ENCODE peak calls at places on chromosome 1, in ten cellular contexts. C, M, Z, S, Y, X, F, L, A and H are unnamed samples.

GRCh38 chr1:51978099-51978498 is 12.4 kb downstream of the RAB3B start:
- DNase-seq in C (no peak), M (no peak), Z (no peak), S (no peak), Y (no peak), X (no peak), F (no peak), L (no peak), A (no peak), H (no peak)

GRCh38 chr1:180623579-180624347 is 8.1 kb upstream of the XPR1 start:
- DNase-seq in C (no peak), M (no peak), Z (peak; percentile 22), S (no peak), Y (no peak), X (no peak), F (peak; percentile 38), L (peak; percentile 41), A (peak; percentile 14), H (no peak)

GRCh38 chr1:158028956-158029355 is 35.5 kb downstream of the KIRREL1 start:
- DNase-seq in C (no peak), M (no peak), Z (peak; percentile 93), S (no peak), Y (no peak), X (no peak), F (peak; percentile 73), L (no peak), A (no peak), H (no peak)

GRCh38 chr1:155069551-155070391 is 6.2 kb downstream of the EFNA4 start:
- DNase-seq in C (no peak), M (no peak), Z (no peak), S (peak; percentile 38), Y (no peak), X (no peak), F (no peak), L (no peak), A (no peak), H (no peak)

GRCh38 chr1:147534386-147534785 is 6.9 kb upstream of the BCL9 start:
- DNase-seq in C (no peak), M (no peak), Z (peak; percentile 76), S (no peak), Y (no peak), X (no peak), F (peak; percentile 46), L (peak; percentile 60), A (peak; percentile 21), H (no peak)

GRCh38 chr1:31007462-31007991 is 58.0 kb downstream of the PUM1 start:
- DNase-seq in C (peak; percentile 67), M (peak; percentile 69), Z (peak; percentile 91), S (no peak), Y (no peak), X (no peak), F (peak; percentile 80), L (peak; percentile 77), A (peak; percentile 78), H (no peak)

GRCh38 chr1:61139324-61140055 is 57.1 kb downstream of the NFIA start:
- DNase-seq in C (no peak), M (no peak), Z (peak; percentile 29), S (no peak), Y (no peak), X (no peak), F (no peak), L (peak; percentile 74), A (peak; percentile 39), H (no peak)

GRCh38 chr1:209015092-209015491 is 568.4 kb upstream of the CAMK1G start:
- DNase-seq in C (no peak), M (no peak), Z (no peak), S (no peak), Y (no peak), X (no peak), F (no peak), L (no peak), A (no peak), H (no peak)

GRCh38 chr1:84298688-84299535 is 2.6 kb upstream of the SAMD13 start:
- DNase-seq in C (no peak), M (no peak), Z (peak; percentile 58), S (peak; percentile 77), Y (peak; percentile 40), X (peak; percentile 60), F (peak; percentile 39), L (no peak), A (no peak), H (peak; percentile 47)

GRCh38 chr1:183685112-183685713 is 32.1 kb upstream of the APOBEC4 start:
- DNase-seq in C (no peak), M (peak; percentile 35), Z (peak; percentile 44), S (peak; percentile 56), Y (peak; percentile 20), X (no peak), F (peak; percentile 62), L (peak; percentile 64), A (peak; percentile 40), H (no peak)

GRCh38 chr1:167043752-167044488 is 46.3 kb downstream of the GPA33 start:
- DNase-seq in C (no peak), M (no peak), Z (peak; percentile 83), S (peak; percentile 67), Y (peak; percentile 63), X (no peak), F (peak; percentile 88), L (peak; percentile 17), A (peak; percentile 84), H (peak; percentile 33)

GRCh38 chr1:95246511-95246910 is 12.5 kb downstream of the RWDD3 start:
- DNase-seq in C (no peak), M (no peak), Z (no peak), S (no peak), Y (no peak), X (no peak), F (no peak), L (no peak), A (no peak), H (no peak)

GRCh38 chr1:233082778-233083550 is 132.6 kb downstream of the NTPCR start:
- DNase-seq in C (no peak), M (no peak), Z (no peak), S (no peak), Y (no peak), X (no peak), F (no peak), L (no peak), A (no peak), H (no peak)

GRCh38 chr1:190908691-190909090 is 431.0 kb upstream of the BRINP3 start:
- DNase-seq in C (no peak), M (no peak), Z (peak; percentile 4), S (no peak), Y (no peak), X (no peak), F (no peak), L (peak; percentile 1), A (no peak), H (no peak)

GRCh38 chr1:2999571-2999970 is 21.7 kb upstream of the ACTRT2 start:
- DNase-seq in C (no peak), M (no peak), Z (no peak), S (no peak), Y (no peak), X (no peak), F (no peak), L (no peak), A (no peak), H (no peak)

GRCh38 chr1:12067900-12068821 is 5.1 kb downstream of the TNFRSF8 start:
- DNase-seq in C (no peak), M (peak; percentile 43), Z (peak; percentile 55), S (no peak), Y (peak; percentile 40), X (no peak), F (no peak), L (peak; percentile 73), A (no peak), H (no peak)

GRCh38 chr1:201006450-201006849 is 17.1 kb downstream of the KIF21B start:
- DNase-seq in C (no peak), M (no peak), Z (peak; percentile 44), S (no peak), Y (no peak), X (no peak), F (no peak), L (no peak), A (no peak), H (no peak)

GRCh38 chr1:196887515-196888239 is at the start of gene CFHR4:
- DNase-seq in C (no peak), M (no peak), Z (no peak), S (no peak), Y (no peak), X (no peak), F (no peak), L (no peak), A (no peak), H (no peak)

GRCh38 chr1:92797297-92797696 is 12.4 kb upstream of the EVI5 start:
- DNase-seq in C (no peak), M (no peak), Z (no peak), S (no peak), Y (no peak), X (no peak), F (no peak), L (peak; percentile 17), A (no peak), H (no peak)

GRCh38 chr1:1236176-1236763 is 4.2 kb downstream of the B3GALT6 start:
- DNase-seq in C (no peak), M (no peak), Z (no peak), S (no peak), Y (no peak), X (no peak), F (no peak), L (no peak), A (no peak), H (no peak)

GRCh38 chr1:205739348-205740160 is 10.4 kb downstream of the NUCKS1 start:
- DNase-seq in C (no peak), M (no peak), Z (peak; percentile 76), S (no peak), Y (no peak), X (no peak), F (no peak), L (peak; percentile 74), A (peak; percentile 75), H (no peak)

GRCh38 chr1:220803401-220804201 is 16.9 kb downstream of the MTARC1 start:
- DNase-seq in C (no peak), M (no peak), Z (peak; percentile 38), S (peak; percentile 60), Y (no peak), X (no peak), F (peak; percentile 45), L (peak; percentile 51), A (no peak), H (no peak)

GRCh38 chr1:245984390-245985155 is 522.5 kb downstream of the SMYD3 start:
- DNase-seq in C (no peak), M (no peak), Z (no peak), S (no peak), Y (no peak), X (no peak), F (no peak), L (no peak), A (no peak), H (no peak)